ENCODE peak calls at places on chromosomes 6 and 20, in six cellular contexts. G, M, I, P, U and V are unnamed samples.

GRCh38 chr20:23362392-23363256 is 642 bp downstream of the GZF1 start:
- DNase-seq in G (no peak), M (peak), I (peak), P (no peak), U (no peak), V (peak)

GRCh38 chr20:58245181-58245891 is 16.9 kb upstream of the ANKRD60 start:
- DNase-seq in G (no peak), M (no peak), I (no peak), P (no peak), U (no peak), V (no peak)

GRCh38 chr6:76633259-76633658 is 560.8 kb upstream of the IMPG1 start:
- DNase-seq in G (no peak), M (no peak), I (no peak), P (peak), U (no peak), V (no peak)

GRCh38 chr6:158211273-158212055 is 43.3 kb downstream of the GTF2H5 start:
- DNase-seq in G (no peak), M (no peak), I (no peak), P (no peak), U (no peak), V (no peak)

GRCh38 chr6:63456734-63457133 is 115.5 kb upstream of the LOC128125822 start:
- DNase-seq in G (no peak), M (no peak), I (no peak), P (no peak), U (no peak), V (no peak)

GRCh38 chr6:105793132-105793531 is 293.0 kb upstream of the PRDM1 start:
- DNase-seq in G (no peak), M (peak), I (no peak), P (no peak), U (no peak), V (no peak)

GRCh38 chr6:148435386-148435785 is 92.7 kb downstream of the SASH1 start:
- DNase-seq in G (no peak), M (no peak), I (no peak), P (no peak), U (no peak), V (no peak)

GRCh38 chr6:93059911-93060310 is 359.4 kb downstream of the EPHA7 start:
- DNase-seq in G (no peak), M (no peak), I (no peak), P (no peak), U (no peak), V (no peak)

GRCh38 chr20:36975085-36975829 is 23.7 kb upstream of the SAMHD1 start:
- DNase-seq in G (no peak), M (no peak), I (no peak), P (no peak), U (no peak), V (no peak)

DNA sequence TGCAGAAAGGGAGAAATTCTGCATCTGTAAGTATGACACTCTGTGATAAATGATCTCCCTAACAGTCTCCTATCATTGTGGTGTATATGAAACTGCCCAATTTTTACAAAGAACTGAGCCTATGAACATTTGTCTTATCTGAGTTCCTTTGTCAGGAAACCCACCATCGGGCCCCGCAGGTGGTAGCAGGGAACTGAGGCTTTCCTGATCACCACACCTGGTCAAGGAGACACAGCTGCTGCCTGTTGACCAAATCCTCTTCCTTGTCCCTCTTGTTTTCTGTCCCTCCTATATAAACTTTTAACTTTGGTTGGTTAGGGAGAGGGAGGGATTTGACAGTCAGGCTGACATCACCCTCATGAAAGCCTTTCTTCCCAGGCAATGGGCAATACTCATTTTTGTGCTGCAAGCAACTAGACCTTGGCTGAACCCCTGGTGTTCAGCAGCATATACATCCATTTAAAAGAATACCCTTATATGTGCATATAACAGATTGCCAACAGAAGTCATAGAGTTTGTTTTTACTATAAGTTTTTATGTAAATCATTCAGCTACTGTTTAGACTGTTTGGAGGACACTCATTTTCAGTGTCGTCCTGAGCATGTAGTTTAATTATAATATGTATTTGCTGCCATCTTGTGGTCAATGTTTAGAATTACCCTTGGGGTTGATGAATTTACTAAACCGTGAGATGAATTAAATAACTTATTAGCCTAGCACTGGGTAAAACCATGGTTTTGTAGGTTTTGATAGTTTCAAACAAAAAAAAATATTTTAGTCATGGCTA is 17.0 kb downstream of the CRISP1 start:
- DNase-seq in G (peak), M (peak), I (peak), P (no peak), U (no peak), V (no peak)
- TF ChIP-seq TAF1 in G (no peak), M (no peak), I (no peak), P (no peak), U (no peak), V (no peak)

GRCh38 chr6:41767112-41767946 is 12.4 kb downstream of the FRS3 start:
- DNase-seq in G (peak), M (peak), I (peak), P (no peak), U (no peak), V (no peak)
- TF ChIP-seq TAF1 in G (no peak), M (no peak), I (no peak), P (no peak), U (no peak), V (no peak)

DNA sequence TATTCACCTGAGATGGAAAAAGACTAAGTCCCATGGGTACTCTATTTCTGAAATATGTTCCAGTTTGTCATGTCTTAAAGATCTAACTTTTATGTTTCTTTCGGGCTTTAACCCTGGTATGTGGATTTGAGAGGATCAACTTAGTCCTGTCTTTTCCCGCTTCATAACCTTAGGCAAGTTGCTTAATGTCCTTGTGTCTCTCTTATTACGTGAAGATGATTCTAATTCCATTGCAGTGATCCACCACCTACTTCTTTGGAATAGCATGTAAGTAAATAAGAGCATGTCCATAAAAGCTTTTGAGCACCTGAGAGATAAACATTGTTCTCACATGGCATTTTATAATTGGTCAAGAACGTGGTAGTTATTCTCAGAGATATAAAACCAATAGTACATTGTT is 23.0 kb downstream of the SPTLC3 start:
- DNase-seq in G (no peak), M (no peak), I (no peak), P (no peak), U (no peak), V (no peak)
- TF ChIP-seq TAF1 in G (no peak), M (no peak), I (no peak), P (no peak), U (no peak), V (no peak)

DNA sequence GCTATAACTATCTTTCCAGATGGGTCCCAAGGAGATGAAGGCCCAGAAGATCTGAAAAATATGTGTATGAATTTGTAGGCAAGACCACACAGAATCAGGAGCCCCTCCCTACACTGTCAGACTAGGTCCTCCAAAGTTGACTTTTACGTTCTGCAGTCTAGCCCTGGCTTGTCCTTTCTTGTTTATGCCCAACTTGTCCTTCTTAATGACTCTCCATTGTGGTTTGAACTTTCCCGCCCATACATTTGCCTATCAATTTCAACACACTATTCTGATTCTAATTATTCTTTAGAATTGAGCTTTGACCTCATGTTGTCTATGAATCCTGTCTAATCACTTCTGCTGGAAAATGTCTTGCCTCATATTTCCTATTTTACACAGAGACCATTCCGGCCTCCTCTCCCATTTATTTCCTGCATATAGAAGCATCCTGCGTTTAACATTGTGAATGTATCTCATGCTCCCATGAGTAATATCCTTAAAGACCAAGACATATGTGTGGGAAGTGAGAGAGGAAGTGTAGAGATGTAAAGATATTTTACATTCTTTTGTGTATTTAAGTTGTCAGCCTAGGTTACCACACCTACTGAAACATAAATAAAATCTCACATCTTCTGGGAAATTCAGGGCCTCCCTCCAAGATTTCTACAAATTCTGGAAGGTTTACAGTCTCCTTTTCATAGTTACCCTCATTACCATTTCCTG is 348.3 kb downstream of the BCKDHB start:
- DNase-seq in G (no peak), M (no peak), I (no peak), P (no peak), U (no peak), V (no peak)
- TF ChIP-seq TAF1 in G (no peak), M (no peak), I (no peak), P (no peak), U (no peak), V (no peak)

GRCh38 chr6:2168480-2168879 is 76.9 kb downstream of the GMDS start:
- DNase-seq in G (no peak), M (no peak), I (no peak), P (no peak), U (no peak), V (no peak)

GRCh38 chr6:2166717-2167116 is 78.7 kb downstream of the GMDS start:
- DNase-seq in G (no peak), M (no peak), I (no peak), P (no peak), U (no peak), V (no peak)

GRCh38 chr6:2162089-2162465 is 83.3 kb downstream of the GMDS start:
- DNase-seq in G (no peak), M (no peak), I (no peak), P (no peak), U (no peak), V (no peak)

GRCh38 chr6:2165216-2165725 is 80.1 kb downstream of the GMDS start:
- DNase-seq in G (no peak), M (no peak), I (no peak), P (no peak), U (no peak), V (no peak)

GRCh38 chr6:2164481-2164880 is 80.9 kb downstream of the GMDS start:
- DNase-seq in G (no peak), M (no peak), I (no peak), P (no peak), U (no peak), V (no peak)
- TF ChIP-seq TAF1 in G (no peak), M (no peak), I (no peak), P (no peak), U (no peak), V (no peak)